ENCODE peak calls at places on chromosome 22, in five cellular contexts. One of them, this sample, is unnamed. For H3K36me3 and H3K4me1, the result is how much of the 10 kb centered on the place peaks cover.

GRCh38 chr22:17842386-17842785 is 68.1 kb upstream of the BID start:
- DNase-seq in osteoblast: no peak
- DNase-seq in Peyer's patch: peak
- DNase-seq in left lung: no peak
- DNase-seq in vagina: no peak
- DNase-seq in this sample: no peak

GRCh38 chr22:30408388-30409101 is 11.7 kb downstream of the SEC14L2 start:
- DNase-seq in osteoblast: peak
- DNase-seq in vagina: no peak
- DNase-seq in Peyer's patch: no peak
- DNase-seq in left lung: no peak
- DNase-seq in this sample: no peak

GRCh38 chr22:29343313-29343805 is 27.9 kb upstream of the RASL10A start:
- DNase-seq in left lung: peak
- DNase-seq in vagina: no peak
- DNase-seq in Peyer's patch: no peak
- DNase-seq in osteoblast: peak
- DNase-seq in this sample: no peak

GRCh38 chr22:46799626-46800025 is 37.2 kb downstream of the TBC1D22A start:
- DNase-seq in vagina: no peak
- DNase-seq in left lung: no peak
- DNase-seq in osteoblast: no peak
- DNase-seq in Peyer's patch: no peak
- DNase-seq in this sample: no peak

GRCh38 chr22:29014301-29014700 is 47.3 kb downstream of the C22orf31 start:
- DNase-seq in Peyer's patch: no peak
- DNase-seq in left lung: no peak
- DNase-seq in vagina: no peak
- DNase-seq in osteoblast: no peak
- DNase-seq in this sample: no peak

GRCh38 chr22:29830585-29830984 is 7.5 kb downstream of the ASCC2 start:
- DNase-seq in vagina: no peak
- DNase-seq in left lung: no peak
- DNase-seq in Peyer's patch: no peak
- DNase-seq in osteoblast: no peak
- DNase-seq in this sample: no peak

GRCh38 chr22:24554316-24555159 is at the start of gene GUCD1:
- DNase-seq in Peyer's patch: peak
- DNase-seq in vagina: no peak
- DNase-seq in left lung: no peak
- DNase-seq in osteoblast: peak
- DNase-seq in this sample: no peak

GRCh38 chr22:47277511-47277910 is 515.1 kb downstream of the TBC1D22A start:
- DNase-seq in left lung: no peak
- DNase-seq in Peyer's patch: no peak
- DNase-seq in osteoblast: no peak
- DNase-seq in vagina: no peak
- DNase-seq in this sample: no peak

GRCh38 chr22:40387758-40388157 is 17.4 kb downstream of the SGSM3 start:
- DNase-seq in left lung: no peak
- DNase-seq in Peyer's patch: peak
- DNase-seq in vagina: no peak
- DNase-seq in osteoblast: no peak
- DNase-seq in this sample: no peak

GRCh38 chr22:38739300-38740055 is 16.3 kb downstream of the SUN2 start:
- DNase-seq in osteoblast: peak
- DNase-seq in left lung: peak
- DNase-seq in vagina: no peak
- DNase-seq in Peyer's patch: no peak
- DNase-seq in this sample: no peak

GRCh38 chr22:40628354-40629042 is 8.0 kb downstream of the MRTFA start:
- DNase-seq in osteoblast: no peak
- DNase-seq in left lung: no peak
- DNase-seq in vagina: no peak
- DNase-seq in Peyer's patch: no peak
- DNase-seq in this sample: no peak

GRCh38 chr22:29139965-29140782 is 65.5 kb upstream of the EMID1 start:
- DNase-seq in left lung: no peak
- DNase-seq in osteoblast: no peak
- DNase-seq in Peyer's patch: peak
- DNase-seq in vagina: no peak
- DNase-seq in this sample: no peak

GRCh38 chr22:28711820-28712777 is 29.5 kb downstream of the CHEK2 start:
- DNase-seq in left lung: no peak
- DNase-seq in osteoblast: peak
- DNase-seq in Peyer's patch: no peak
- DNase-seq in vagina: no peak
- DNase-seq in this sample: no peak

GRCh38 chr22:17098379-17098819 is 13.6 kb downstream of the IL17RA start:
- DNase-seq in left lung: no peak
- DNase-seq in Peyer's patch: no peak
- DNase-seq in osteoblast: no peak
- DNase-seq in vagina: no peak
- DNase-seq in this sample: no peak

GRCh38 chr22:26550498-26551033 is 38.3 kb upstream of the TFIP11 start:
- DNase-seq in osteoblast: peak
- DNase-seq in left lung: peak
- DNase-seq in vagina: no peak
- DNase-seq in Peyer's patch: no peak
- DNase-seq in this sample: no peak

GRCh38 chr22:27686534-27686933 is 115.0 kb downstream of the MN1 start:
- DNase-seq in left lung: no peak
- DNase-seq in osteoblast: peak
- DNase-seq in Peyer's patch: peak
- DNase-seq in vagina: no peak
- DNase-seq in this sample: no peak

GRCh38 chr22:46373838-46374662 is 38.5 kb downstream of the TRMU start:
- DNase-seq in left lung: peak
- DNase-seq in vagina: no peak
- DNase-seq in osteoblast: peak
- DNase-seq in Peyer's patch: no peak
- DNase-seq in this sample: no peak

GRCh38 chr22:30824711-30825110 is 130.0 kb downstream of the OSBP2 start:
- DNase-seq in vagina: no peak
- DNase-seq in osteoblast: peak
- DNase-seq in Peyer's patch: peak
- DNase-seq in left lung: no peak
- DNase-seq in this sample: no peak

GRCh38 chr22:42906605-42907338 is 49.7 kb upstream of the ARFGAP3 start:
- DNase-seq in left lung: no peak
- DNase-seq in vagina: no peak
- DNase-seq in osteoblast: peak
- DNase-seq in Peyer's patch: no peak
- DNase-seq in this sample: no peak

GRCh38 chr22:27776410-27776958 is 25.1 kb downstream of the MN1 start:
- DNase-seq in osteoblast: peak
- DNase-seq in vagina: no peak
- DNase-seq in left lung: no peak
- DNase-seq in Peyer's patch: no peak
- DNase-seq in this sample: no peak

GRCh38 chr22:17501679-17502285 is 61.5 kb upstream of the SLC25A18 start:
- DNase-seq in Peyer's patch: no peak
- DNase-seq in vagina: no peak
- DNase-seq in left lung: no peak
- DNase-seq in osteoblast: peak
- DNase-seq in this sample: no peak

GRCh38 chr22:31891366-31892079 is 52.8 kb upstream of the YWHAH start:
- DNase-seq in vagina: no peak
- DNase-seq in Peyer's patch: no peak
- DNase-seq in osteoblast: peak
- DNase-seq in left lung: no peak
- DNase-seq in this sample: no peak

GRCh38 chr22:39296981-39297489 is 22.4 kb downstream of the RPL3 start:
- DNase-seq in Peyer's patch: no peak
- DNase-seq in vagina: no peak
- DNase-seq in left lung: no peak
- DNase-seq in osteoblast: peak
- DNase-seq in this sample: no peak

GRCh38 chr22:31130873-31131272 is 8.1 kb downstream of the INPP5J start:
- DNase-seq in vagina: no peak
- DNase-seq in left lung: no peak
- DNase-seq in Peyer's patch: no peak
- DNase-seq in osteoblast: peak
- DNase-seq in this sample: no peak

GRCh38 chr22:40714514-40714966 is 35.3 kb downstream of the MCHR1 start:
- DNase-seq in osteoblast: no peak
- DNase-seq in vagina: no peak
- DNase-seq in left lung: no peak
- DNase-seq in Peyer's patch: no peak
- DNase-seq in this sample: no peak

GRCh38 chr22:46591890-46592289 is 28.3 kb upstream of the GRAMD4 start:
- DNase-seq in left lung: no peak
- DNase-seq in vagina: no peak
- DNase-seq in Peyer's patch: no peak
- DNase-seq in osteoblast: no peak
- DNase-seq in this sample: no peak

GRCh38 chr22:17120281-17120680 is 879 bp downstream of the TMEM121B start:
- DNase-seq in osteoblast: peak
- DNase-seq in vagina: no peak
- DNase-seq in Peyer's patch: peak
- DNase-seq in left lung: peak
- DNase-seq in this sample: no peak

GRCh38 chr22:37623075-37624016 is 14.7 kb downstream of the GGA1 start:
- DNase-seq in osteoblast: peak
- DNase-seq in Peyer's patch: peak
- DNase-seq in vagina: no peak
- DNase-seq in left lung: peak
- DNase-seq in this sample: no peak

GRCh38 chr22:44309137-44309536 is 3.6 kb downstream of the SHISAL1 start:
- DNase-seq in Peyer's patch: peak
- DNase-seq in left lung: peak
- DNase-seq in osteoblast: peak
- DNase-seq in vagina: no peak
- DNase-seq in this sample: peak

GRCh38 chr22:45336971-45337431 is 27.3 kb downstream of the FAM118A start:
- DNase-seq in Peyer's patch: no peak
- DNase-seq in osteoblast: no peak
- DNase-seq in left lung: no peak
- DNase-seq in vagina: no peak
- DNase-seq in this sample: no peak

GRCh38 chr22:37998543-37998942 is 14.2 kb upstream of the SOX10 start:
- DNase-seq in vagina: no peak
- DNase-seq in Peyer's patch: no peak
- DNase-seq in left lung: no peak
- DNase-seq in osteoblast: peak
- DNase-seq in this sample: no peak

GRCh38 chr22:44190381-44190976 is 9.8 kb downstream of the PARVG start:
- DNase-seq in Peyer's patch: no peak
- DNase-seq in vagina: no peak
- DNase-seq in osteoblast: no peak
- DNase-seq in left lung: no peak
- DNase-seq in this sample: no peak

DNA sequence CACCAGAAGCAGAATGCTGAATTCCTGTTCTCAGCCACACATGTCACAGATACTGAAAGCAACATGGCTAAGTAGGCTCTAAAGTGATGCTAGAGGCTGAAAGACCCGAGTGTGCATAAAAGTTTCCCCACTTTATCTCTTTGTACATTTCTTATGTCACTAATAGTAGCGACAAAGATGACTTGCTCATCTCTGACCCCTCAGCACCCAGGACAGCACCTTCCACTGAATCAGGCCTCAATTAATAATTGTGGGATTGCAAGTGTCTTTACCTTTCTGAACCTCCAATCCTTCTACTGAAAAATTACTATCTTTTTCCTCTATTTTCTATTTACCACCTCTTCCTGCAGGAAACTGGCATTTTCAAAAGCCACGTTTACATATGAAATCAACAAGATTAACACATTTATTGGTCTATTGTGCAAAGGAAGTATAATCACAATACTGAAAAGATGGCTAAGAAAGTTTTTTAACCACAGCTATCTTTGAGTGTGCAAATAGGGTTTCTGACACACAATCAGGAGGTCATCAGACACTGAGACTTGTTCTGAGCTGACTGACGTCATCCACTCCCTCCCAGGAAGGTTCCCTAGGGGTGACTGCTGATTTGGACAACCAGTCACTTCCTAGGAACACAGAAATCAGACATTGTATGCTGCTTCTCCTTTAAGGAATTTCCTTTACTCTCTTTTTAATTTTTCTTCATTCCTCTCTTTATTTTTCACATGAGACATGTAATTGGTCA is 213.9 kb upstream of the ISX start:
- DNase-seq in Peyer's patch: no peak
- DNase-seq in osteoblast: no peak
- DNase-seq in left lung: no peak
- DNase-seq in vagina: no peak
- DNase-seq in this sample: no peak
- H3K36me3 ChIP-seq in Peyer's patch: under half
- H3K36me3 ChIP-seq in osteoblast: under half
- H3K36me3 ChIP-seq in left lung: under half
- H3K36me3 ChIP-seq in vagina: under half
- H3K36me3 ChIP-seq in this sample: under half

DNA sequence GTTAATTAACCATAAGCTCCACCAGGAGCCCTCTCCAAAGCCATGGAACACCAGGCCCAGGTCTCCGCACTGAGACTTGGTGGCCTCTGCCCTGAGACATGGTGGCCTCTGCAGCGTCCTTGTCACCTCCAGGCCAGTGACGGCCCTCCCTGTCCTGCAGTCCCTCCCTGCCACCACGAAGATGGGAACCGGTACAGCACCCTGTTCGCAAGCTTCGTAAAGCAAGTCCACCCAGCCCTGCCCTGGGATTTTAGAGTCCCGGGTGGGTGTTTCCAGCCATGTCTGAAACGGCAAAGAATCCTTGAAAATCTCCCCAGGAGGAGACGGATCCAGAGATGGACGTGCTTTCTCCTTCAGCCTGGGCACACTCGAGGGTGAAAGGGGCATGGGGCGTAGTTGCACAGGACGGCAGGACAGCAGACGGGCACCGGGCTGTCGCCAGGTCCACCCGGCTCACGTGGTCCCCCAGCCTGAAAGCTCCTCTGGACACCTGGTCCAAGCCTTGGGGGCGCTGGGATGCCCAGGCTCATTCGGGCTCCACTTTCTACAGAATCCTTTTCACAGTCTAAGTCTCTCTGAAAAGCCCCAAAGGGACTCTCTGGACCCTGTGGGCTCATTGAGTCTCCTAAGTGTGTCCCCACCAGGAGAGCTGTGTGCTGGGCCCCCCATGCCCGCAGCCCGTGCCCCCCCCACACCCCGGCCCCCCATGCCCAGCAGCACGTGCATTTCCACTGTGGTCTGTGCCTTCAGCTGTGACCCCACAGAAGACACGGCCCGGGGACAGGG is 456.2 kb downstream of the BRD1 start:
- DNase-seq in Peyer's patch: peak
- DNase-seq in vagina: peak
- DNase-seq in left lung: no peak
- DNase-seq in osteoblast: no peak
- DNase-seq in this sample: no peak
- H3K4me1 ChIP-seq in Peyer's patch: under half
- H3K4me1 ChIP-seq in vagina: under half
- H3K4me1 ChIP-seq in left lung: under half
- H3K4me1 ChIP-seq in osteoblast: under half
- H3K4me1 ChIP-seq in this sample: under half

GRCh38 chr22:19432092-19432844 is at the start of gene MRPL40:
- DNase-seq in osteoblast: peak
- DNase-seq in Peyer's patch: peak
- DNase-seq in left lung: peak
- DNase-seq in vagina: no peak
- DNase-seq in this sample: peak
- TF ChIP-seq CTCF in osteoblast: no peak
- TF ChIP-seq CTCF in Peyer's patch: no peak
- TF ChIP-seq CTCF in left lung: peak
- TF ChIP-seq CTCF in vagina: no peak
- TF ChIP-seq CTCF in this sample: no peak

GRCh38 chr22:20933910-20934309 is 16.7 kb downstream of the CRKL start:
- DNase-seq in vagina: no peak
- DNase-seq in Peyer's patch: no peak
- DNase-seq in osteoblast: no peak
- DNase-seq in left lung: no peak
- DNase-seq in this sample: no peak
- H3K36me3 ChIP-seq in vagina: under half
- H3K36me3 ChIP-seq in Peyer's patch: under half
- H3K36me3 ChIP-seq in osteoblast: under half
- H3K36me3 ChIP-seq in left lung: under half
- H3K36me3 ChIP-seq in this sample: half or more